ENCODE peak calls at places on chromosomes 3 and 15, in six cellular contexts. L is GM19239, G is cardiac fibroblast, Y is hepatic stellate cell, R is HS-27A, Z is Ammon's horn. S is an unnamed sample.
A peak's percentile ranks its signal among the peaks of the same experiment; 100 is the strongest.

GRCh38 chr15:85477061-85477460 is 96.7 kb downstream of the AKAP13 start:
- DNase-seq in L (no peak), G (no peak), Y (no peak), R (no peak), Z (no peak), S (peak; percentile 51)

GRCh38 chr15:72237286-72238224 is 6.6 kb upstream of the PKM start:
- DNase-seq in L (no peak), G (peak; percentile 97), Y (peak; percentile 91), R (peak; percentile 99), Z (peak; percentile 28), S (peak; percentile 98)

GRCh38 chr3:151402349-151402748 is 17.8 kb upstream of the P2RY12 start:
- DNase-seq in L (no peak), G (no peak), Y (no peak), R (no peak), Z (no peak), S (no peak)

GRCh38 chr15:99986297-99987118 is 253.3 kb upstream of the LYSMD4 start:
- DNase-seq in L (no peak), G (no peak), Y (no peak), R (no peak), Z (peak; percentile 65), S (no peak)

GRCh38 chr3:122105626-122106025 is 50.5 kb downstream of the CD86 start:
- DNase-seq in L (no peak), G (no peak), Y (no peak), R (no peak), Z (no peak), S (no peak)

GRCh38 chr3:24042174-24042878 is 97.2 kb downstream of the NR1D2 start:
- DNase-seq in L (no peak), G (peak; percentile 9), Y (peak; percentile 14), R (no peak), Z (peak; percentile 36), S (no peak)

GRCh38 chr3:72008226-72008996 is 223.5 kb upstream of the PROK2 start:
- DNase-seq in L (no peak), G (peak; percentile 91), Y (no peak), R (no peak), Z (no peak), S (no peak)

GRCh38 chr15:67054676-67055075 is 10.7 kb upstream of the SMAD3 start:
- DNase-seq in L (no peak), G (no peak), Y (no peak), R (no peak), Z (no peak), S (no peak)

GRCh38 chr3:184582583-184582982 is 21.0 kb downstream of the EPHB3 start:
- DNase-seq in L (no peak), G (peak; percentile 61), Y (peak; percentile 90), R (no peak), Z (peak; percentile 77), S (no peak)